ENCODE peak calls at places on chromosomes 16 and 17, in eight cellular contexts. S is kidney glomerular epithelial cell, G is HTR-8/SVneo, Y is T-helper 9 cell, B is AG10803, I is EH, E is iPS-NIHi11, A is AG20443. H is an unnamed sample.

GRCh38 chr17:17813055-17813724 is 23.6 kb downstream of the SREBF1 start:
- DNase-seq in S (no peak), G (no peak), Y (no peak), B (no peak), I (no peak), E (no peak), A (no peak), H (no peak)

GRCh38 chr17:78387982-78388941 is 9.8 kb downstream of the PGS1 start:
- DNase-seq in S (no peak), G (no peak), Y (no peak), B (no peak), I (peak; percentile 73), E (no peak), A (no peak), H (no peak)

GRCh38 chr17:81037783-81038733 is 3.1 kb downstream of the BAIAP2 start:
- DNase-seq in S (peak; percentile 59), G (no peak), Y (no peak), B (no peak), I (no peak), E (no peak), A (no peak), H (peak; percentile 59)

GRCh38 chr16:31354394-31355291 is at the start of gene ITGAX:
- DNase-seq in S (peak; percentile 73), G (peak; percentile 92), Y (no peak), B (no peak), I (peak; percentile 30), E (no peak), A (no peak), H (no peak)

GRCh38 chr16:72635104-72635503 is 412.8 kb downstream of the ZFHX3 start:
- DNase-seq in S (no peak), G (peak; percentile 10), Y (no peak), B (no peak), I (peak; percentile 19), E (no peak), A (no peak), H (no peak)

GRCh38 chr17:71987634-71988033 is 133.2 kb upstream of the SOX9 start:
- DNase-seq in S (no peak), G (peak; percentile 53), Y (no peak), B (no peak), I (peak; percentile 32), E (no peak), A (peak; percentile 41), H (no peak)

GRCh38 chr17:1203111-1203966 is 23.6 kb upstream of the ABR start:
- DNase-seq in S (no peak), G (peak; percentile 67), Y (peak; percentile 65), B (peak; percentile 50), I (peak; percentile 71), E (peak; percentile 98), A (peak; percentile 97), H (peak; percentile 75)

GRCh38 chr16:54286330-54287017 is at the start of gene IRX3:
- DNase-seq in S (peak; percentile 67), G (peak; percentile 44), Y (no peak), B (peak; percentile 94), I (peak; percentile 93), E (peak; percentile 85), A (peak; percentile 98), H (peak; percentile 61)

GRCh38 chr17:76929572-76929971 is 61.4 kb downstream of the MGAT5B start:
- DNase-seq in S (no peak), G (no peak), Y (no peak), B (no peak), I (no peak), E (no peak), A (no peak), H (no peak)

GRCh38 chr17:79114455-79115301 is 40.1 kb downstream of the ENGASE start:
- DNase-seq in S (no peak), G (no peak), Y (no peak), B (no peak), I (peak; percentile 4), E (peak; percentile 78), A (peak; percentile 57), H (peak; percentile 78)

GRCh38 chr16:30398660-30399434 is 3.6 kb downstream of the ZNF48 start:
- DNase-seq in S (no peak), G (no peak), Y (no peak), B (no peak), I (no peak), E (no peak), A (no peak), H (no peak)

GRCh38 chr17:79174905-79175856 is 100.6 kb downstream of the ENGASE start:
- DNase-seq in S (no peak), G (no peak), Y (no peak), B (no peak), I (no peak), E (no peak), A (peak; percentile 67), H (no peak)

GRCh38 chr17:29145289-29146058 is 34.7 kb downstream of the MYO18A start:
- DNase-seq in S (peak; percentile 82), G (peak; percentile 66), Y (peak; percentile 53), B (peak; percentile 80), I (peak; percentile 81), E (peak; percentile 57), A (peak; percentile 72), H (peak; percentile 79)

GRCh38 chr17:76696763-76697701 is 13.7 kb downstream of the MXRA7 start:
- DNase-seq in S (no peak), G (no peak), Y (no peak), B (no peak), I (no peak), E (no peak), A (no peak), H (no peak)

GRCh38 chr17:10126554-10127493 is 71.6 kb downstream of the GAS7 start:
- DNase-seq in S (no peak), G (peak; percentile 41), Y (no peak), B (peak; percentile 82), I (peak; percentile 47), E (peak; percentile 33), A (peak; percentile 52), H (no peak)